ENCODE peak calls at places on chromosomes 12 and 14, in nine cellular contexts. G, K, Y, U, H, S, J, L and P are unnamed samples.

GRCh38 chr14:74921987-74922751 is 891 bp downstream of the RPS6KL1 start:
- DNase-seq in L (no peak), G (no peak), U (no peak), Y (no peak), H (no peak), K (no peak), J (no peak), S (no peak), P (no peak)

GRCh38 chr12:116508145-116509121 is 50.7 kb upstream of the MAP1LC3B2 start:
- DNase-seq in G (no peak), L (no peak), U (no peak), S (no peak), Y (no peak), J (no peak), K (no peak), H (no peak), P (no peak)

GRCh38 chr12:10212623-10213131 is at the start of gene GABARAPL1:
- DNase-seq in L (peak), S (peak), G (peak), H (peak), K (peak), J (no peak), U (peak), Y (peak), P (peak)

GRCh38 chr12:46480724-46481123 is 108.2 kb upstream of the SLC38A2 start:
- DNase-seq in S (no peak), L (no peak), G (no peak), Y (no peak), U (no peak), K (no peak), J (no peak), H (no peak), P (no peak)

GRCh38 chr12:41055875-41056577 is 132.1 kb upstream of the PDZRN4 start:
- DNase-seq in H (no peak), L (no peak), J (no peak), K (no peak), S (no peak), G (no peak), U (no peak), Y (no peak), P (no peak)

GRCh38 chr14:100714205-100714781 is 12.4 kb upstream of the DLK1 start:
- DNase-seq in S (peak), K (no peak), U (no peak), H (no peak), L (no peak), Y (no peak), G (no peak), J (no peak), P (no peak)

GRCh38 chr14:99513946-99514551 is 32.8 kb downstream of the CCNK start:
- DNase-seq in Y (no peak), G (no peak), U (no peak), L (no peak), H (no peak), J (no peak), S (no peak), K (no peak), P (no peak)

GRCh38 chr14:87067061-87067460 is 925.9 kb downstream of the GALC start:
- DNase-seq in S (no peak), J (no peak), K (no peak), G (no peak), U (no peak), Y (no peak), H (no peak), L (no peak), P (no peak)

GRCh38 chr14:84797326-84797725 is 732.6 kb upstream of the FLRT2 start:
- DNase-seq in J (no peak), U (no peak), Y (no peak), G (no peak), H (no peak), K (no peak), S (no peak), L (no peak), P (no peak)

GRCh38 chr14:103126873-103127304 is 3.6 kb downstream of the TNFAIP2 start:
- DNase-seq in U (peak), G (no peak), L (no peak), H (no peak), J (no peak), S (peak), Y (peak), K (no peak), P (no peak)

GRCh38 chr12:48865141-48865440 is 579 bp downstream of the RND1 start:
- DNase-seq in J (no peak), S (no peak), Y (no peak), H (peak), G (no peak), L (no peak), K (no peak), U (no peak), P (no peak)

GRCh38 chr12:87756111-87756510 is 273.1 kb downstream of the C12orf50 start:
- DNase-seq in Y (no peak), U (no peak), L (no peak), S (no peak), H (no peak), K (no peak), J (no peak), G (peak), P (no peak)

GRCh38 chr12:177336-177979 is 36.5 kb downstream of the SLC6A12 start:
- DNase-seq in J (no peak), L (no peak), H (no peak), U (no peak), G (no peak), K (no peak), S (no peak), Y (no peak), P (no peak)

GRCh38 chr12:82182601-82183000 is 175.6 kb downstream of the CCDC59 start:
- DNase-seq in J (no peak), K (no peak), S (no peak), H (no peak), Y (no peak), U (no peak), G (no peak), L (no peak), P (no peak)

GRCh38 chr12:120466560-120467315 is 2.8 kb downstream of the SRSF9 start:
- DNase-seq in H (no peak), S (peak), L (no peak), J (no peak), Y (no peak), U (no peak), K (peak), G (no peak), P (no peak)

GRCh38 chr12:52413787-52414345 is 7.7 kb upstream of the KRT82 start:
- DNase-seq in L (no peak), G (no peak), Y (no peak), H (no peak), S (no peak), J (no peak), U (no peak), K (no peak), P (no peak)

GRCh38 chr14:77612011-77612620 is 4.3 kb downstream of the SPTLC2 start:
- DNase-seq in S (no peak), H (no peak), J (no peak), Y (no peak), K (no peak), L (no peak), G (no peak), U (no peak), P (no peak)